ENCODE peak calls at places on chromosomes 5 and 9, in five cellular contexts. I is dorsolateral prefrontal cortex, A is tibial artery, Z is foreskin fibroblast, B is AG10803. W is an unnamed sample.

GRCh38 chr5:177310757-177311173 is 933 bp downstream of the MXD3 start:
- DNase-seq in A (peak), B (no peak), Z (no peak), I (no peak), W (no peak)

GRCh38 chr9:134208981-134209725 is 44.8 kb upstream of the RNU6ATAC start:
- DNase-seq in Z (no peak), B (no peak), A (no peak), I (peak), W (no peak)

GRCh38 chr9:19748278-19749126 is 40.3 kb downstream of the SLC24A2 start:
- DNase-seq in B (no peak), Z (no peak), A (no peak), I (no peak), W (peak)

GRCh38 chr5:153569036-153569435 is 78.6 kb downstream of the GRIA1 start:
- DNase-seq in B (peak), A (no peak), I (no peak), Z (no peak), W (no peak)

GRCh38 chr9:132903574-132904495 is 25.1 kb downstream of the SPACA9 start:
- DNase-seq in A (no peak), B (no peak), I (no peak), Z (no peak), W (no peak)

GRCh38 chr5:42419294-42419693 is 3.9 kb upstream of the GHR start:
- DNase-seq in I (no peak), A (no peak), Z (no peak), B (no peak), W (no peak)

GRCh38 chr5:125376059-125376641 is 629.7 kb upstream of the ZNF608 start:
- DNase-seq in I (no peak), A (no peak), B (peak), Z (peak), W (peak)

GRCh38 chr5:31954091-31954490 is 220.0 kb downstream of the GOLPH3 start:
- DNase-seq in I (no peak), B (peak), Z (no peak), A (no peak), W (peak)

GRCh38 chr9:81108391-81108790 is 581.0 kb downstream of the TLE1 start:
- DNase-seq in B (no peak), I (no peak), A (no peak), Z (no peak), W (no peak)

GRCh38 chr9:133992780-133993634 is 883 bp upstream of the VAV2 start:
- DNase-seq in Z (peak), A (peak), I (no peak), B (peak), W (peak)

GRCh38 chr9:106479679-106480078 is 383.3 kb upstream of the ZNF462 start:
- DNase-seq in Z (no peak), B (peak), I (no peak), A (no peak), W (no peak)

GRCh38 chr9:2047144-2047671 is 32.1 kb downstream of the SMARCA2 start:
- DNase-seq in B (no peak), Z (no peak), I (no peak), A (no peak), W (no peak)

GRCh38 chr5:176714067-176714466 is 66.8 kb downstream of the TSPAN17 start:
- DNase-seq in Z (no peak), B (no peak), I (no peak), A (no peak), W (no peak)

GRCh38 chr5:140855772-140856674 is at the start of gene PCDHA10:
- DNase-seq in B (no peak), Z (no peak), I (no peak), A (no peak), W (peak)

GRCh38 chr9:88745281-88746001 is 210.5 kb downstream of the NXNL2 start:
- DNase-seq in Z (peak), A (no peak), I (no peak), B (peak), W (peak)

GRCh38 chr5:150511641-150512367 is 3.9 kb downstream of the NDST1 start:
- DNase-seq in B (peak), I (no peak), Z (peak), A (no peak), W (peak)

DNA sequence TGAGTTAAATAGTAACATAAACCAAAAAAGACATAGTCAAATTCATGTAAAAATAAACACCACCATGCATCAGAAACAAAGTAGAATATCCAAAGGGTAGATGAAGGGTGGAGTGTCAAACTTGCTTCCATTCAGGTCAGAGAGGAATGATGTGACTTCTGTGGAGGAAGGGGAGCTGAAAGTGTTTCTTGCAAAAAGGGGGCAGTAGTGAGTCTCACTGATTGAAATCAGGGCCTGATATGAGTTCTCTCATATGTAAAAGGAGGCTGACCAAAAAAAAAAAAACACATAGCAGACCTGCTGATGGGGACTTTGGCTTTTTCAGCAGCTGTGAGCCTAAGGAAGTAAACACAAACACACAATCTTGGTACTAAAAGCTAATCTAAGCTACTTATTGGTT is 38.8 kb upstream of the RGMB start:
- DNase-seq in B (no peak), Z (no peak), A (no peak), I (no peak), W (no peak)
- TF ChIP-seq CTCF in B (no peak), Z (no peak), A (no peak), I (no peak), W (peak)

GRCh38 chr5:170632985-170633234 is 129.1 kb downstream of the KCNIP1 start:
- DNase-seq in I (peak), A (peak), Z (no peak), B (no peak), W (no peak)

GRCh38 chr5:170635706-170636105 is 131.9 kb downstream of the KCNIP1 start:
- DNase-seq in B (no peak), Z (no peak), A (peak), I (no peak), W (no peak)

GRCh38 chr5:170636206-170636605 is 132.4 kb downstream of the KCNIP1 start:
- DNase-seq in Z (no peak), A (peak), B (no peak), I (no peak), W (no peak)

GRCh38 chr5:170633235-170634041 is 129.6 kb downstream of the KCNIP1 start:
- DNase-seq in Z (peak), A (peak), I (no peak), B (peak), W (peak)

GRCh38 chr5:170634236-170634990 is 130.6 kb downstream of the KCNIP1 start:
- DNase-seq in Z (no peak), I (no peak), A (peak), B (no peak), W (no peak)
- H3K4me3 ChIP-seq in Z (no peak), I (no peak), A (peak), B (no peak), W (no peak)

GRCh38 chr5:78221467-78221866 is 73.0 kb downstream of the AP3B1 start:
- DNase-seq in I (no peak), Z (no peak), A (no peak), B (no peak), W (no peak)

GRCh38 chr5:78224358-78224757 is 70.1 kb downstream of the AP3B1 start:
- DNase-seq in I (no peak), A (no peak), B (no peak), Z (no peak), W (no peak)

DNA sequence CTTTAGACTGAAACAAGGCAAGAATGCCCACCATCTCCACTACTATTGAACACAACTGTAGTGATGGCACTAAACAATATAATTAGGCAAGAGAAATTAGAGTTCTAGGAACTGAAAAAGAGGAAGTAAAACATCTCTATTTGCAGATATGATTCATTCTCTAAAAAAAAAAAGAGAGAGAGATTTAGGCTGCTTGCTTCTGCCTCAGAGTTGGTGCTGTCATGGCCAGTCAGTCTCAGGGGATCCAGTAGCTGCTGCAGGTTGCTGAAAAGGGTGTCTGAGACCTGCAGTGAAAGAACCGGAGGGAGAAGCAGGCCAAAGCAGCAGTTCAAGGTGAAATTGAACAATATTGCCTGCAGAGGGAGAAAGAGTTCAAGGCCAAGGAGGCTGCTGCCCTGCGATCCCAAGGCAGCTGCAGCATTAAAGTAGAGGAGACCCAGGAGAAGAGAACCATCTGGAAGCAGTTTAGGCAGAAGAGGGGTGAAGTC is 72.5 kb downstream of the AP3B1 start:
- DNase-seq in Z (no peak), B (peak), I (no peak), A (no peak), W (peak)
- TF ChIP-seq CTCF in Z (peak), B (peak), I (no peak), A (no peak), W (peak)

DNA sequence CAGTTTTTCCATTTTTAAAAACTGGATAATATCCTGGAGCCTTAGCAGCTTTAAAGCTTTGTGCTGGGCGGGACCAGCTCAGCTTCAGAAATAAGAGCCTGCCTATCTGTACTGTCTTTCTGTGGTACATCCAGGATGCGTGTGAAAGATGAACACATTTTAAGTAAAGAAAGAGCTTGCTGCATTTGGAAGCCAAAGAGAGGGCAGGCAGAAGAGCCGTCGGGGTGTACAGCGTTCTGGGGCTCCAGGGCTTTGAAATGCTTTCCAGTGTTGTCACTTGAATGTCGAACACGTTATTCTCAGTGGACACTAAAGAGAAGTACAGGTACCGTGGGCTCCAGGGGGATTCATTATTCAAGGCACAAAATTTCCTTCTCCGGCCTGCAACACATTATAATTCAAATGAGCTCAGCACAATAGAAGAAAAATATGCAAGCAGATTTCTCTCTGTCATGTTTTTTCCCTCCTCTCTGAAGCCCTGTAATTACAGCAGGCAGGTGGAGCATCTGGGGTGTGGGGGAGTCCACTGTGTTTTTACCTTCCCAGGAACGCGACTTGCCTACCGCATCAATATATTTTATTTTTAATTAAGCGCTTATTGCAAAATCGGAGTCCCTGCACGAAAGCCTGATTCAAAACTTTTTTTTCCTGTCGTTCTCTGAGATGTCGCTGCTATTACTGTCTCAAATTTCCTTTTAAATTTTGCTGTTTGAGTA is 293.1 kb downstream of the ZSWIM6 start:
- DNase-seq in A (no peak), B (no peak), I (no peak), Z (no peak), W (no peak)
- H3K4me3 ChIP-seq in A (peak), B (peak), I (peak), Z (peak), W (peak)

GRCh38 chr5:53937467-53937866 is 372.9 kb downstream of the ARL15 start:
- DNase-seq in I (no peak), B (no peak), A (no peak), Z (no peak), W (no peak)

GRCh38 chr5:53934126-53934856 is 373.9 kb downstream of the NDUFS4 start:
- DNase-seq in B (peak), A (no peak), Z (no peak), I (no peak), W (peak)

GRCh38 chr5:53936481-53937352 is 373.7 kb downstream of the ARL15 start:
- DNase-seq in B (peak), I (no peak), A (peak), Z (peak), W (peak)
- TF ChIP-seq CTCF in B (no peak), I (no peak), A (no peak), Z (no peak), W (no peak)

GRCh38 chr5:127814225-127814973 is 111.2 kb downstream of the CCDC192 start:
- DNase-seq in B (no peak), I (no peak), A (no peak), Z (no peak), W (peak)
- H3K4me3 ChIP-seq in B (no peak), I (no peak), A (no peak), Z (no peak), W (no peak)

GRCh38 chr5:131450941-131451340 is 184.1 kb downstream of the RAPGEF6 start:
- DNase-seq in A (no peak), I (no peak), Z (no peak), B (no peak), W (no peak)
- TF ChIP-seq CTCF in A (no peak), I (no peak), Z (no peak), B (no peak), W (no peak)